ENCODE peak calls at places on chromosome 1, in eight cellular contexts. I, O, N, X, G, V, S and C are unnamed samples.

GRCh38 chr1:161736332-161736969 is 13.1 kb upstream of the DUSP12 start:
- DNase-seq in I (peak), O (peak), N (no peak), X (no peak), G (no peak), V (no peak), S (no peak), C (no peak)

GRCh38 chr1:193140254-193140653 is 18.4 kb downstream of the CDC73 start:
- DNase-seq in I (no peak), O (no peak), N (no peak), X (no peak), G (no peak), V (no peak), S (no peak), C (no peak)

GRCh38 chr1:230668227-230668626 is 25.9 kb downstream of the COG2 start:
- DNase-seq in I (no peak), O (no peak), N (no peak), X (no peak), G (no peak), V (no peak), S (no peak), C (no peak)

GRCh38 chr1:198201956-198202784 is 45.4 kb downstream of the NEK7 start:
- DNase-seq in I (no peak), O (no peak), N (no peak), X (no peak), G (no peak), V (no peak), S (no peak), C (no peak)

GRCh38 chr1:27635410-27636142 is 591 bp upstream of the FGR start:
- DNase-seq in I (no peak), O (no peak), N (no peak), X (no peak), G (no peak), V (no peak), S (no peak), C (no peak)

GRCh38 chr1:223733898-223734852 is 21.8 kb downstream of the CAPN2 start:
- DNase-seq in I (no peak), O (no peak), N (no peak), X (no peak), G (no peak), V (no peak), S (no peak), C (no peak)

GRCh38 chr1:229148041-229148671 is 122.8 kb upstream of the RAB4A start:
- DNase-seq in I (no peak), O (no peak), N (peak), X (no peak), G (peak), V (no peak), S (peak), C (no peak)

GRCh38 chr1:43389326-43390313 is at the start of the genes MED8 and SZT2:
- DNase-seq in I (peak), O (peak), N (peak), X (peak), G (peak), V (peak), S (peak), C (peak)

GRCh38 chr1:34378968-34379729 is 202.4 kb downstream of the C1orf94 start:
- DNase-seq in I (peak), O (no peak), N (no peak), X (no peak), G (no peak), V (no peak), S (peak), C (no peak)

GRCh38 chr1:218344814-218345672 is at the start of gene TGFB2:
- DNase-seq in I (peak), O (peak), N (peak), X (peak), G (peak), V (peak), S (peak), C (no peak)

GRCh38 chr1:31010081-31010989 is 55.2 kb downstream of the PUM1 start:
- DNase-seq in I (no peak), O (peak), N (no peak), X (no peak), G (no peak), V (no peak), S (no peak), C (no peak)